ENCODE peak calls at places on chromosomes 12 and 14, in eight cellular contexts. C, B, D, V, M, Y, N and Z are unnamed samples.

GRCh38 chr12:30417697-30418231 is 277.9 kb downstream of the IPO8 start:
- DNase-seq in C (no peak), B (no peak), D (no peak), V (peak), M (peak), Y (no peak), N (no peak), Z (no peak)

GRCh38 chr12:128973883-128974681 is 120.8 kb downstream of the GLT1D1 start:
- DNase-seq in C (no peak), B (no peak), D (no peak), V (no peak), M (no peak), Y (no peak), N (no peak), Z (no peak)

GRCh38 chr14:78178071-78178470 is 7.9 kb downstream of the NRXN3 start:
- DNase-seq in C (no peak), B (no peak), D (no peak), V (no peak), M (no peak), Y (no peak), N (no peak), Z (no peak)

GRCh38 chr14:92586001-92586947 is 72.7 kb downstream of the RIN3 start:
- DNase-seq in C (peak), B (no peak), D (peak), V (no peak), M (no peak), Y (peak), N (no peak), Z (no peak)

GRCh38 chr14:105168979-105169507 is 467 bp upstream of the JAG2 start:
- DNase-seq in C (no peak), B (no peak), D (no peak), V (no peak), M (no peak), Y (no peak), N (no peak), Z (no peak)

GRCh38 chr12:80847575-80847974 is 90.2 kb downstream of the LIN7A start:
- DNase-seq in C (no peak), B (no peak), D (no peak), V (no peak), M (no peak), Y (no peak), N (no peak), Z (no peak)

GRCh38 chr14:68440776-68441175 is 352.1 kb downstream of the ZFP36L1 start:
- DNase-seq in C (no peak), B (no peak), D (no peak), V (no peak), M (no peak), Y (no peak), N (no peak), Z (no peak)

GRCh38 chr14:103057028-103057371 is 349 bp downstream of the CDC42BPB start:
- DNase-seq in C (peak), B (no peak), D (no peak), V (no peak), M (no peak), Y (peak), N (no peak), Z (no peak)

GRCh38 chr14:21070610-21071224 is 613 bp downstream of the ARHGEF40 start:
- DNase-seq in C (peak), B (no peak), D (no peak), V (no peak), M (peak), Y (no peak), N (peak), Z (peak)

GRCh38 chr14:96082420-96083300 is 43.5 kb downstream of the C14orf132 start:
- DNase-seq in C (peak), B (no peak), D (no peak), V (no peak), M (no peak), Y (peak), N (no peak), Z (peak)

GRCh38 chr14:90553921-90554336 is 157.1 kb downstream of the CALM1 start:
- DNase-seq in C (no peak), B (no peak), D (no peak), V (no peak), M (no peak), Y (peak), N (no peak), Z (no peak)

GRCh38 chr14:34452258-34452822 is 9.7 kb downstream of the SPTSSA start:
- DNase-seq in C (no peak), B (no peak), D (no peak), V (no peak), M (no peak), Y (no peak), N (no peak), Z (no peak)

GRCh38 chr12:613996-614726 is 49.1 kb downstream of the NINJ2 start:
- DNase-seq in C (no peak), B (peak), D (no peak), V (no peak), M (peak), Y (no peak), N (peak), Z (no peak)

GRCh38 chr12:11814362-11814761 is 164.9 kb downstream of the ETV6 start:
- DNase-seq in C (no peak), B (no peak), D (no peak), V (no peak), M (no peak), Y (no peak), N (peak), Z (no peak)

GRCh38 chr14:80781968-80782367 is 159.6 kb downstream of the CEP128 start:
- DNase-seq in C (no peak), B (no peak), D (no peak), V (no peak), M (no peak), Y (no peak), N (no peak), Z (no peak)

GRCh38 chr12:118983147-118983824 is 1.9 kb downstream of the SRRM4 start:
- DNase-seq in C (no peak), B (no peak), D (no peak), V (no peak), M (no peak), Y (no peak), N (no peak), Z (no peak)

DNA sequence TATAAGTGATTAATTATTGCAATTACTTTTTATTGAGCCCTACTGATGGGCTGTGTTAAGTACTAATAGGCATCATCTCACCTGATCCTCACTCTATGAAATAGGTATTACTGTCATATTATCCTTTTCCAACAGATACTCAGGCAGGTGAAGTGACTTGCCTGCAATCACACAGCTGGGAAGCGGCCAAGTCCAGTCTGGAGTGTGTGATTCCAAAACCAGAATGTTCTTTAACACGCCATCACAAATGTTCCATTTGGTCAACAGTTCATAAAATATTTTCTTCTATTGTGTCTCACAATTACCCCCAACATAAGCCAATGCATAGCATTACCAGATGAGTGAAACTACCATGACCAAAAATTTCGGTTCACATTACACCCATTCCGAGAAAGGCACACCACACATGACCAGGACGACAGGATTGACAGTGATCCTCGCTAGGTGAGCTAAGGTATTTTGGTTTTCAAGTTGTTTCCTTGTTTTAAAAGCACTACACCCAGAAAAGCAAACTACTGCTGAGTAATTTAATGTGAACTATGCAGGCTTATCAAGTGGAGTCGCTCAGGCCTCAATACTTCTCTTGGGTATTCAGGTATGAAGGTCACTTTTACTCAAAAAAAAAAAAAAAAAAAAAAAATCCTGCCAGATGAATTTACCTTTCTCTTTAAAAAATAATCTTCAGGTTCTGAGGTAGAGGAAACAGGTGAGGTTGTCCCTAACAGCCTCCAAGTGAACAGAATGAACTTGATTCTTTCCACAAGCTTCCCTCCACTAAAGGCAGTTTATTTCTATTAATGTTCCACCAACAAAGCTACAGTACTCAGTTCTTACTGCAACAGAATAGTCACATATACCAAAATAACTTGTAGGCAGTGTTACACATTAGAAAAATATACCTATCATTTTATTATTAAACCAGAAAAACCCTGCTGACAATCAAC is 2.4 kb downstream of the VPS37B start:
- DNase-seq in C (no peak), B (peak), D (no peak), V (no peak), M (no peak), Y (no peak), N (no peak), Z (no peak)
- TF ChIP-seq POLR2A in C (no peak), B (no peak), D (no peak), V (no peak), M (peak), Y (no peak), N (no peak), Z (no peak)

DNA sequence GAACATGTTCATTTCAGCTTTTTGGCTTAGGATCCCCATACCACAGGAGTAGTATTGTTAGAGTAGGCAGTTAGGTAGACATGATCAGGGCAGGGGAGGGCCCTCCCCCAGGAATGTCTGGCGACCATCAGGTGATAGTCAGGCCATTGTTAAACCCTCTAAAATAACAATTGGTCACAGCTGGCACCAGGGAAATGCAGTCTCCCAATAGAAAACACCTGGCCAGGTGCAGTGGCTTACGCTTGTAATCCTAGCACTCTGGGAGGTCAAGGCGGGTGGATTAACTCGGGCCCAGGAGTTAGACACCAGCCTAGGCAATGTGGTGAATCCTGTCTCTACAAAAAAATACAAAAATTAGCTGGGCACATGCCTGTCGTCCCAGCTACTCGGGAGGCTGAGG is 187.1 kb downstream of the MON2 start:
- DNase-seq in C (no peak), B (no peak), D (no peak), V (no peak), M (no peak), Y (no peak), N (no peak), Z (no peak)
- TF ChIP-seq CTCF in C (no peak), B (no peak), D (no peak), V (no peak), M (no peak), Y (no peak), N (no peak), Z (no peak)

GRCh38 chr12:115404761-115405470 is 720.9 kb upstream of the TBX3 start:
- DNase-seq in C (no peak), B (no peak), D (no peak), V (no peak), M (no peak), Y (no peak), N (peak), Z (no peak)
- TF ChIP-seq POLR2AphosphoS5 in C (no peak), B (no peak), D (no peak), V (no peak), M (no peak), Y (no peak), N (no peak), Z (no peak)

DNA sequence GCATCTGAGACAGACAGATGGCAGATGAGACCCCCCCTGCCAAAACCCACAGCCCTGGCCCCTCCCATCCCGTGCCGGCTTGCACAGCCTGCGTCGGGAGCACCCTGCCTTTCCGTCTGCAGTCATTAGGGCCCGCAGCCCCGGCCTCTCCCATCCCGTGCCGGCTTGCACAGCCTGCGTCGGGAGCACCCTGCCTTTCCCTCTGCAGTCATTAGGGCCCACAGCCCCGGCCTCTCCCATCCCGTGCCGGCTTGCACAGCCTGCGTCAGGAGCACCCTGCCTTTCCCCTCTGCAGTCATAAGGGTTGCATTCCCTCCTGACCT is 79.2 kb upstream of the DYNC1H1 start:
- DNase-seq in C (peak), B (no peak), D (no peak), V (no peak), M (no peak), Y (peak), N (no peak), Z (no peak)
- TF ChIP-seq POLR2A in C (no peak), B (no peak), D (no peak), V (no peak), M (no peak), Y (no peak), N (no peak), Z (no peak)

GRCh38 chr14:50055461-50056228 is 60.7 kb downstream of the VCPKMT start:
- DNase-seq in C (no peak), B (no peak), D (no peak), V (no peak), M (no peak), Y (no peak), N (no peak), Z (no peak)
- TF ChIP-seq CTCF in C (no peak), B (no peak), D (peak), V (peak), M (no peak), Y (no peak), N (no peak), Z (no peak)

GRCh38 chr12:4997939-4998338 is 45.7 kb upstream of the KCNA5 start:
- DNase-seq in C (no peak), B (no peak), D (no peak), V (no peak), M (no peak), Y (peak), N (no peak), Z (no peak)
- TF ChIP-seq POLR2AphosphoS5 in C (no peak), B (peak), D (no peak), V (no peak), M (no peak), Y (no peak), N (no peak), Z (no peak)